ENCODE peak calls at places on chromosomes 13 and 19, in seven cellular contexts. One of them, this sample, is unnamed.

GRCh38 chr13:74774252-74774651 is 640.0 kb upstream of the KLF12 start:
- DNase-seq in caudate nucleus: no peak
- DNase-seq in activated T-cell treated with anti-CD3 and anti-CD28 coated beads, Interleukin-2, amount 50 U/mL, for 4 hours: no peak
- DNase-seq in CD4-positive, alpha-beta T cell: no peak
- DNase-seq in astrocyte of the hippocampus: no peak
- DNase-seq in hippocampal formation: no peak
- DNase-seq in breast epithelium: no peak
- DNase-seq in this sample: no peak

GRCh38 chr19:31127132-31127967 is 221.9 kb downstream of the TSHZ3 start:
- DNase-seq in caudate nucleus: no peak
- DNase-seq in activated T-cell treated with anti-CD3 and anti-CD28 coated beads, Interleukin-2, amount 50 U/mL, for 4 hours: no peak
- DNase-seq in CD4-positive, alpha-beta T cell: no peak
- DNase-seq in astrocyte of the hippocampus: peak; percentile 92
- DNase-seq in hippocampal formation: no peak
- DNase-seq in breast epithelium: no peak
- DNase-seq in this sample: no peak

GRCh38 chr19:43464089-43464775 is 1.2 kb downstream of the LYPD3 start:
- DNase-seq in caudate nucleus: peak; percentile 47
- DNase-seq in activated T-cell treated with anti-CD3 and anti-CD28 coated beads, Interleukin-2, amount 50 U/mL, for 4 hours: peak; percentile 68
- DNase-seq in CD4-positive, alpha-beta T cell: peak; percentile 69
- DNase-seq in astrocyte of the hippocampus: no peak
- DNase-seq in hippocampal formation: peak; percentile 11
- DNase-seq in breast epithelium: peak; percentile 77
- DNase-seq in this sample: peak; percentile 79

GRCh38 chr13:66794340-66795031 is 435.6 kb downstream of the PCDH9 start:
- DNase-seq in caudate nucleus: no peak
- DNase-seq in activated T-cell treated with anti-CD3 and anti-CD28 coated beads, Interleukin-2, amount 50 U/mL, for 4 hours: no peak
- DNase-seq in CD4-positive, alpha-beta T cell: no peak
- DNase-seq in astrocyte of the hippocampus: no peak
- DNase-seq in hippocampal formation: no peak
- DNase-seq in breast epithelium: no peak
- DNase-seq in this sample: no peak

GRCh38 chr19:38856813-38857212 is 7.0 kb upstream of the HNRNPL start:
- DNase-seq in caudate nucleus: no peak
- DNase-seq in activated T-cell treated with anti-CD3 and anti-CD28 coated beads, Interleukin-2, amount 50 U/mL, for 4 hours: no peak
- DNase-seq in CD4-positive, alpha-beta T cell: no peak
- DNase-seq in astrocyte of the hippocampus: no peak
- DNase-seq in hippocampal formation: no peak
- DNase-seq in breast epithelium: no peak
- DNase-seq in this sample: no peak

GRCh38 chr13:34943675-34944634 is 1.9 kb downstream of the NBEA start:
- DNase-seq in caudate nucleus: no peak
- DNase-seq in activated T-cell treated with anti-CD3 and anti-CD28 coated beads, Interleukin-2, amount 50 U/mL, for 4 hours: no peak
- DNase-seq in CD4-positive, alpha-beta T cell: no peak
- DNase-seq in astrocyte of the hippocampus: no peak
- DNase-seq in hippocampal formation: no peak
- DNase-seq in breast epithelium: no peak
- DNase-seq in this sample: no peak

GRCh38 chr19:50327461-50328256 is 1.5 kb downstream of the KCNC3 start:
- DNase-seq in caudate nucleus: no peak
- DNase-seq in activated T-cell treated with anti-CD3 and anti-CD28 coated beads, Interleukin-2, amount 50 U/mL, for 4 hours: no peak
- DNase-seq in CD4-positive, alpha-beta T cell: no peak
- DNase-seq in astrocyte of the hippocampus: no peak
- DNase-seq in hippocampal formation: no peak
- DNase-seq in breast epithelium: no peak
- DNase-seq in this sample: no peak

GRCh38 chr19:11612816-11613511 is 15.7 kb downstream of the ZNF627 start:
- DNase-seq in caudate nucleus: no peak
- DNase-seq in activated T-cell treated with anti-CD3 and anti-CD28 coated beads, Interleukin-2, amount 50 U/mL, for 4 hours: no peak
- DNase-seq in CD4-positive, alpha-beta T cell: no peak
- DNase-seq in astrocyte of the hippocampus: no peak
- DNase-seq in hippocampal formation: no peak
- DNase-seq in breast epithelium: no peak
- DNase-seq in this sample: no peak

GRCh38 chr19:55536366-55536765 is 567 bp downstream of the SBK2 start:
- DNase-seq in caudate nucleus: no peak
- DNase-seq in activated T-cell treated with anti-CD3 and anti-CD28 coated beads, Interleukin-2, amount 50 U/mL, for 4 hours: no peak
- DNase-seq in CD4-positive, alpha-beta T cell: no peak
- DNase-seq in astrocyte of the hippocampus: no peak
- DNase-seq in hippocampal formation: no peak
- DNase-seq in breast epithelium: no peak
- DNase-seq in this sample: no peak

GRCh38 chr13:99975626-99976025 is 4.1 kb upstream of the ZIC5 start:
- DNase-seq in caudate nucleus: no peak
- DNase-seq in activated T-cell treated with anti-CD3 and anti-CD28 coated beads, Interleukin-2, amount 50 U/mL, for 4 hours: no peak
- DNase-seq in CD4-positive, alpha-beta T cell: no peak
- DNase-seq in astrocyte of the hippocampus: no peak
- DNase-seq in hippocampal formation: no peak
- DNase-seq in breast epithelium: no peak
- DNase-seq in this sample: no peak

GRCh38 chr13:43146400-43146799 is 123.0 kb downstream of the DNAJC15 start:
- DNase-seq in caudate nucleus: no peak
- DNase-seq in activated T-cell treated with anti-CD3 and anti-CD28 coated beads, Interleukin-2, amount 50 U/mL, for 4 hours: no peak
- DNase-seq in CD4-positive, alpha-beta T cell: no peak
- DNase-seq in astrocyte of the hippocampus: no peak
- DNase-seq in hippocampal formation: no peak
- DNase-seq in breast epithelium: no peak
- DNase-seq in this sample: no peak

GRCh38 chr19:55016017-55016416 is 22.0 kb downstream of the GP6 start:
- DNase-seq in caudate nucleus: no peak
- DNase-seq in activated T-cell treated with anti-CD3 and anti-CD28 coated beads, Interleukin-2, amount 50 U/mL, for 4 hours: no peak
- DNase-seq in CD4-positive, alpha-beta T cell: no peak
- DNase-seq in astrocyte of the hippocampus: no peak
- DNase-seq in hippocampal formation: no peak
- DNase-seq in breast epithelium: no peak
- DNase-seq in this sample: no peak

GRCh38 chr19:7447648-7448047 is 41.2 kb downstream of the PEX11G start:
- DNase-seq in caudate nucleus: no peak
- DNase-seq in activated T-cell treated with anti-CD3 and anti-CD28 coated beads, Interleukin-2, amount 50 U/mL, for 4 hours: no peak
- DNase-seq in CD4-positive, alpha-beta T cell: no peak
- DNase-seq in astrocyte of the hippocampus: no peak
- DNase-seq in hippocampal formation: no peak
- DNase-seq in breast epithelium: no peak
- DNase-seq in this sample: no peak

GRCh38 chr13:20667857-20668256 is 35.6 kb upstream of the IL17D start:
- DNase-seq in caudate nucleus: no peak
- DNase-seq in activated T-cell treated with anti-CD3 and anti-CD28 coated beads, Interleukin-2, amount 50 U/mL, for 4 hours: no peak
- DNase-seq in CD4-positive, alpha-beta T cell: no peak
- DNase-seq in astrocyte of the hippocampus: no peak
- DNase-seq in hippocampal formation: no peak
- DNase-seq in breast epithelium: no peak
- DNase-seq in this sample: no peak

GRCh38 chr13:74102691-74103090 is 31.5 kb downstream of the KLF12 start:
- DNase-seq in caudate nucleus: no peak
- DNase-seq in activated T-cell treated with anti-CD3 and anti-CD28 coated beads, Interleukin-2, amount 50 U/mL, for 4 hours: no peak
- DNase-seq in CD4-positive, alpha-beta T cell: no peak
- DNase-seq in astrocyte of the hippocampus: no peak
- DNase-seq in hippocampal formation: no peak
- DNase-seq in breast epithelium: no peak
- DNase-seq in this sample: no peak

GRCh38 chr19:7504684-7505083 is 11.2 kb upstream of the ZNF358 start:
- DNase-seq in caudate nucleus: no peak
- DNase-seq in activated T-cell treated with anti-CD3 and anti-CD28 coated beads, Interleukin-2, amount 50 U/mL, for 4 hours: no peak
- DNase-seq in CD4-positive, alpha-beta T cell: no peak
- DNase-seq in astrocyte of the hippocampus: no peak
- DNase-seq in hippocampal formation: no peak
- DNase-seq in breast epithelium: no peak
- DNase-seq in this sample: no peak

This sample was measured in upper lobe of left lung.